ENCODE peak calls at places on chromosomes 5 and 9, in five cellular contexts. W is CD8-positive, alpha-beta T cell; E is CD8-positive, alpha-beta memory T cell; K is fibroblast of lung; Q is HCT116. G is an unnamed sample. For H3K36me3, the result is how much of the 10 kb centered on the place peaks cover.

GRCh38 chr5:176388003-176388340 is 426 bp downstream of the NOP16 start:
- DNase-seq in K (peak), W (no peak), E (no peak), Q (no peak), G (no peak)

GRCh38 chr9:37926737-37927590 is 23.0 kb upstream of the SLC25A51 start:
- DNase-seq in W (no peak), E (no peak), K (peak), Q (no peak), G (no peak)

GRCh38 chr9:3401556-3401955 is 124.2 kb downstream of the RFX3 start:
- DNase-seq in K (peak), Q (peak), E (no peak), W (no peak), G (no peak)

GRCh38 chr9:136618578-136619547 is 43.9 kb upstream of the EGFL7 start:
- DNase-seq in K (no peak), E (no peak), W (no peak), Q (no peak), G (no peak)

GRCh38 chr5:151718168-151718567 is 31.5 kb upstream of the SPARC start:
- DNase-seq in E (no peak), K (peak), Q (no peak), W (no peak), G (no peak)

GRCh38 chr9:71112866-71113265 is 8.6 kb downstream of the TRPM3 start:
- DNase-seq in E (no peak), K (no peak), W (no peak), Q (no peak), G (no peak)

GRCh38 chr9:15249042-15249818 is 57.8 kb downstream of the TTC39B start:
- DNase-seq in W (no peak), K (peak), E (no peak), Q (no peak), G (no peak)

GRCh38 chr9:7549261-7549660 is 250.3 kb downstream of the DMAC1 start:
- DNase-seq in K (no peak), E (no peak), W (no peak), Q (no peak), G (no peak)

GRCh38 chr5:368162-369084 is 46.9 kb downstream of the AHRR start:
- DNase-seq in K (peak), W (no peak), Q (no peak), E (no peak), G (no peak)

GRCh38 chr5:1464511-1464910 is 19.3 kb upstream of the SLC6A3 start:
- DNase-seq in Q (no peak), E (no peak), K (no peak), W (no peak), G (no peak)

GRCh38 chr9:125989090-125989501 is 241.9 kb downstream of the PBX3 start:
- DNase-seq in W (no peak), K (no peak), E (no peak), Q (no peak), G (no peak)

GRCh38 chr9:124812401-124813016 is 35.6 kb downstream of the OLFML2A start:
- DNase-seq in W (no peak), Q (peak), K (peak), E (no peak), G (no peak)

GRCh38 chr9:130768265-130768664 is 66.8 kb upstream of the ABL1 start:
- DNase-seq in K (no peak), Q (no peak), W (no peak), E (no peak), G (no peak)

GRCh38 chr5:179260324-179261070 is 84.8 kb downstream of the ADAMTS2 start:
- DNase-seq in W (no peak), K (no peak), Q (no peak), E (no peak), G (no peak)

GRCh38 chr9:105760053-105760452 is 65.7 kb downstream of the TMEM38B start:
- DNase-seq in Q (peak), E (no peak), W (no peak), K (no peak), G (no peak)

GRCh38 chr9:115593587-115594091 is 475.7 kb upstream of the TNC start:
- DNase-seq in K (peak), Q (peak), W (no peak), E (no peak), G (no peak)

GRCh38 chr9:121201045-121201737 is 478 bp downstream of the RAB14 start:
- DNase-seq in Q (no peak), E (peak), W (peak), K (peak), G (no peak)

GRCh38 chr5:134620634-134621033 is 12.0 kb downstream of the SAR1B start:
- DNase-seq in E (no peak), Q (no peak), W (no peak), K (no peak), G (no peak)
- H3K36me3 ChIP-seq in E (under half), Q (under half), W (under half), K (under half), G (under half)

GRCh38 chr5:58450018-58450417 is 9.9 kb downstream of the PLK2 start:
- DNase-seq in K (peak), Q (no peak), E (no peak), W (no peak), G (no peak)

GRCh38 chr5:58450811-58451629 is 8.9 kb downstream of the PLK2 start:
- DNase-seq in K (peak), Q (no peak), W (no peak), E (no peak), G (no peak)

GRCh38 chr5:58453326-58453725 is 6.6 kb downstream of the PLK2 start:
- DNase-seq in K (no peak), E (no peak), W (no peak), Q (no peak), G (no peak)

GRCh38 chr5:58452566-58453258 is 7.2 kb downstream of the PLK2 start:
- DNase-seq in K (no peak), W (no peak), E (no peak), Q (no peak), G (no peak)

DNA sequence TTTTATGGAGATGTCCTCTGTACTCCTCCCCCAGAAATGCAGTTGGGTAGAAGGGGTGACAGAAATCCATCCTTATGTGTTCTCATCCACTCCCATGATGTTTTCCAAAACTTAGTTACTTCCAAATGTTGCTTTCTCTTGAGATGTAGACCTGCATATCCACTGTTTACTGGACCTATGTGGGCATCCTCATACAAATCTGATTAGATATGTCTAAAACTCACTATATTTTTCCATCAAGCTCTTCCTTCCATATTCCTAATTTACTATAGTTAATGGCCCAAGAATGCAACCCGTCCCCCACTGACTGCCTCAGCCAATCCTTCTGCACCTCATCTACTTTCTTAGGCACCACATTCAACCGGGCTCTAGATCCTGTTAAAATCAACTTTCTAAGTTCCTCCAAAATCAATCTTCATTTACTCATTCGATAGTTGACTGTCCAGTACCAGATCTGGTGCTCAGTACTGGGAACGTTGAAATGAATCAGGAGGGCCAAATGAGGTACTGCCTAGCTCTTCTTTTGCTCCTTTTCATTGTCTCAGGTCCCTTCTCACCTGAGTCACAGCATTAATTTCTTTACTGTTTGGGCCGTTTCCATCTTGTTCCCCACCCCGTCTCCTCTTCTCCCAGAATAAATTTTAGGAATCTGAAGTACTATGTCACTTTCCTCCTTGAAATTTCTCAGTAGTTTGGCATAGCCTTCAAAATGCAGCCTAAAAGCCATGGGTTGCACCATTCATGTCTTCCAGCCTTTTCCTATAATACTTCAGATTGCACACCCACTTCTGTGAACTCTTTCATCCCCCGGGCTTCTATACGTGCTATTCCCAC is 7.9 kb downstream of the PLK2 start:
- DNase-seq in Q (no peak), E (no peak), W (no peak), K (no peak), G (no peak)
- H3K36me3 ChIP-seq in Q (under half), E (under half), W (under half), K (under half), G (under half)

GRCh38 chr5:143044265-143044664 is 274.1 kb downstream of the ARHGAP26 start:
- DNase-seq in E (no peak), W (no peak), Q (no peak), K (no peak), G (no peak)
- H3K36me3 ChIP-seq in E (under half), W (under half), Q (under half), K (under half), G (under half)

GRCh38 chr9:127644428-127644827 is 32.4 kb downstream of the STXBP1 start:
- DNase-seq in Q (no peak), E (no peak), W (no peak), K (no peak), G (no peak)
- H3K36me3 ChIP-seq in Q (under half), E (under half), W (under half), K (under half), G (under half)

GRCh38 chr5:123450114-123450513 is 26.9 kb upstream of the CEP120 start:
- DNase-seq in E (no peak), K (no peak), Q (no peak), W (no peak), G (no peak)

GRCh38 chr5:123452401-123452800 is 29.2 kb upstream of the CEP120 start:
- DNase-seq in Q (no peak), K (no peak), E (no peak), W (no peak), G (no peak)

GRCh38 chr5:123449424-123449823 is 26.2 kb upstream of the CEP120 start:
- DNase-seq in K (no peak), E (no peak), Q (no peak), W (no peak), G (no peak)

GRCh38 chr5:123448743-123449142 is 25.5 kb upstream of the CEP120 start:
- DNase-seq in K (no peak), E (no peak), W (no peak), Q (no peak), G (no peak)

GRCh38 chr5:123450641-123451421 is 27.6 kb upstream of the CEP120 start:
- DNase-seq in K (no peak), W (no peak), Q (no peak), E (no peak), G (no peak)
- H3K36me3 ChIP-seq in K (under half), W (under half), Q (under half), E (under half), G (under half)

DNA sequence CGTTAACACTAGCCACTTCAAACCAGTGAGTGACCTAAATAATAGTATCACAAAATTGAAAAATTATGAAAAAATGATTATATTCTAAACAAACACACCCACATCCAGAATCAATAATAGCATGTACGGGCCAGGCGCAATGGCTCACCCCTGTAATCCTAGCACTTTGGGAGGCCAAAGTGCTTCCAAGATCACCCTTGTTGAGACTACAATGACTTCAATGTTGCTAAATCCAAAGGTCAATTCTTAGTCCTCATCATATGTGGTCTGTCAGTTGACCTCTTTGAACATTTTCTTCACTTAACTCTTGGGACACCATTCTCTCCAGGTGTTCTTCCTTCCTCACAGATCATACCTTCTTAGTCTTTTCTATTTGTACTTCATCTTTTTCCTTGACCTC is 11.3 kb downstream of the RIOK2 start:
- DNase-seq in Q (no peak), W (no peak), E (no peak), K (no peak), G (no peak)
- H3K36me3 ChIP-seq in Q (under half), W (under half), E (under half), K (under half), G (under half)

DNA sequence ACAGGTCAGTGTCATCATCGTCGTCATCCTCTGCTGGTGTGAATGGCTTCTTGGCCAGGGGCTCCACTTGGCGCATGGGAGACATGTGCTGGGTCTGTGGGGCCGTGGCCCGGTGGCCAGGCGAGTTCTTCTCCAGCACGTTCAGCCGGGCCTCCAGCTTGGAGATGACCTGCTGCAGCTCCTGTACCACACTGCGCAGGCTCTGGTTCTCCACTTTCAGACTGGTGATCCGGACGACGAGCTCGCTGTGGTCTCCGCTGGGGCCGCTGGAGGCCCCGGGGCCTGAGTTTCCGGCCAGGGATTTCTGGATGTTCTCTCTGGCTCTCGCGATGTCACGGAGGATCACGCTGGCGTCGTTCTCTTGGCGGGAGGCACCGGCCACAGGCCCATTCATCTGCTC is 40.6 kb downstream of the ZNF484 start:
- DNase-seq in Q (no peak), E (no peak), W (no peak), K (no peak), G (no peak)
- H3K36me3 ChIP-seq in Q (under half), E (under half), W (under half), K (under half), G (under half)

GRCh38 chr9:93660647-93661046 is 84.3 kb downstream of the PHF2 start:
- DNase-seq in E (no peak), K (no peak), W (no peak), Q (no peak), G (no peak)
- H3K36me3 ChIP-seq in E (under half), K (under half), W (under half), Q (under half), G (half or more)

DNA sequence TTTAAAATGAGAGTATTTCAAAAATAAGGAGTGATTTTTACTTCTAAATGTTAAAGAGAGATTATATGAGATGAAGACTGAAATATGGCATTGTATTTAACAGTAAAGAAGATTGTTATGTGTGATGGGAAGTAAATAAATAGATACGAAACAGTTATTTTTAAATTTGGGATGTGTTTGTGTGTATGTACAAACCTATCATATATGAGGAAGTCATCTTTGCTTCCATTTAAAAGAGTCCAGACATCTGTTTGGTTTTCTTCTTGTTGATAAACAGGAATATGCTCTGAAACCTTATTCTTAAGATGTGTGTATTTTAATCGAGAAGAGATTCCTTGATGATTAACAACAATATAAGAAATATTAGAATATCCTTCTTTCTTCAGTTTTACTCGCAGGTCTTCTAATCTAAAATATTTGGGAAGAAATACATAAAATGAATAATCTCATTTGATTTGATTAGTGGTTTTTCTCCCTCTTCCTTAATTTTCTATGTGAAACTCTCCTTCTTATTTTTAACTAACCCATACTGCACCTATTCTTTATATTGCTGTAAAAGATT is 4.9 kb downstream of the SELENOP start:
- DNase-seq in W (no peak), K (no peak), Q (no peak), E (no peak), G (no peak)
- H3K36me3 ChIP-seq in W (under half), K (under half), Q (under half), E (under half), G (under half)

GRCh38 chr9:123431581-123431980 is 75.6 kb downstream of the CRB2 start:
- DNase-seq in W (no peak), Q (no peak), E (no peak), K (no peak), G (no peak)
- H3K36me3 ChIP-seq in W (under half), Q (under half), E (under half), K (under half), G (under half)

G was measured in esophagus squamous epithelium.